ENCODE peak calls at places on chromosome 11, in six cellular contexts. T is right atrium auricular region; A is A549; Y is keratinocyte; J is CD8-positive, alpha-beta T cell; D is IMR-90. Q is an unnamed sample.

GRCh38 chr11:123457187-123457770 is 27.2 kb downstream of the GRAMD1B start:
- DNase-seq in T (peak), A (no peak), Y (no peak), J (no peak), D (no peak), Q (no peak)

GRCh38 chr11:35662061-35662648 is 420 bp upstream of the TRIM44 start:
- DNase-seq in T (no peak), A (peak), Y (no peak), J (peak), D (no peak), Q (no peak)

GRCh38 chr11:86948733-86949132 is 6.5 kb downstream of the FZD4 start:
- DNase-seq in T (no peak), A (no peak), Y (no peak), J (no peak), D (no peak), Q (no peak)

GRCh38 chr11:116618461-116618860 is 154.3 kb downstream of the BUD13 start:
- DNase-seq in T (no peak), A (no peak), Y (no peak), J (no peak), D (no peak), Q (no peak)

GRCh38 chr11:14907411-14908213 is 15.6 kb upstream of the CYP2R1 start:
- DNase-seq in T (peak), A (peak), Y (no peak), J (peak), D (peak), Q (no peak)

GRCh38 chr11:61532136-61533038 is 23.8 kb downstream of the LRRC10B start:
- DNase-seq in T (no peak), A (peak), Y (no peak), J (peak), D (no peak), Q (no peak)

GRCh38 chr11:46366260-46366659 is 15.2 kb upstream of the MDK start:
- DNase-seq in T (no peak), A (no peak), Y (no peak), J (no peak), D (no peak), Q (no peak)

GRCh38 chr11:112195906-112196305 is 20.6 kb downstream of the BCO2 start:
- DNase-seq in T (no peak), A (no peak), Y (peak), J (no peak), D (no peak), Q (peak)

GRCh38 chr11:57776101-57776511 is 14.5 kb downstream of the CTNND1 start:
- DNase-seq in T (no peak), A (no peak), Y (no peak), J (no peak), D (peak), Q (no peak)

GRCh38 chr11:123382555-123383074 is 47.5 kb upstream of the GRAMD1B start:
- DNase-seq in T (no peak), A (no peak), Y (no peak), J (no peak), D (no peak), Q (no peak)

GRCh38 chr11:43129329-43129728 is 182.5 kb upstream of the API5 start:
- DNase-seq in T (no peak), A (no peak), Y (no peak), J (no peak), D (no peak), Q (no peak)

GRCh38 chr11:43135966-43136534 is 175.7 kb upstream of the API5 start:
- DNase-seq in T (no peak), A (no peak), Y (no peak), J (no peak), D (no peak), Q (no peak)

GRCh38 chr11:43130616-43131015 is 181.2 kb upstream of the API5 start:
- DNase-seq in T (no peak), A (no peak), Y (no peak), J (no peak), D (no peak), Q (no peak)
- H3K27ac ChIP-seq in T (no peak), A (no peak), Y (no peak), J (no peak), D (no peak), Q (no peak)

GRCh38 chr11:33620423-33621120 is 80.1 kb downstream of the C11orf91 start:
- DNase-seq in T (no peak), A (no peak), Y (no peak), J (no peak), D (peak), Q (no peak)
- H3K27ac ChIP-seq in T (no peak), A (no peak), Y (no peak), J (no peak), D (no peak), Q (no peak)

DNA sequence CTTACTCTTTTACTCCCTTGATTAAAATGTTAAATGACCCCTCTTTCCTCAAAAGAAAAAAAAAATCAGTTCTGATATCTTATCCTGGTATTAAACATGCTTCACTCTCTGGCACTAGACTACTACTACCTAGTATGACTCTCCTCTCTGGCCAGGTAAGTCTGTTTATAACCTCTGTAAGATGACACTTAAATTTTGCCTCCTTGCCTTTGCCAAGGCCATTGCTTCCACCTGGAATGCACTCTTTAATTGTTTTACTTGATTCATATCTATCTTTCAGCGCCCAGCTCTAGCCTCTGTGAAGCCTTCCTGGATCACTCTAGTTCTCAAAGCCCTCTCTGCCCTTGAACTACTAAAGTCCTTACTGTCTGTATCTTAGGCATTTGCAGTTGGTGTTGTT is 170.4 kb downstream of the ETS1 start:
- DNase-seq in T (no peak), A (no peak), Y (no peak), J (no peak), D (no peak), Q (no peak)
- H3K27ac ChIP-seq in T (no peak), A (no peak), Y (no peak), J (no peak), D (no peak), Q (no peak)

GRCh38 chr11:70660889-70661197 is 262.5 kb downstream of the CTTN start:
- DNase-seq in T (no peak), A (no peak), Y (no peak), J (no peak), D (no peak), Q (no peak)
- H3K27ac ChIP-seq in T (no peak), A (no peak), Y (no peak), J (no peak), D (no peak), Q (no peak)

GRCh38 chr11:84722583-84723108 is 904.5 kb downstream of the DLG2 start:
- DNase-seq in T (no peak), A (no peak), Y (no peak), J (no peak), D (no peak), Q (no peak)

GRCh38 chr11:84719935-84720577 is 907.1 kb downstream of the DLG2 start:
- DNase-seq in T (no peak), A (no peak), Y (no peak), J (no peak), D (no peak), Q (no peak)

GRCh38 chr11:84721561-84721961 is 905.6 kb downstream of the DLG2 start:
- DNase-seq in T (no peak), A (no peak), Y (no peak), J (no peak), D (no peak), Q (no peak)

DNA sequence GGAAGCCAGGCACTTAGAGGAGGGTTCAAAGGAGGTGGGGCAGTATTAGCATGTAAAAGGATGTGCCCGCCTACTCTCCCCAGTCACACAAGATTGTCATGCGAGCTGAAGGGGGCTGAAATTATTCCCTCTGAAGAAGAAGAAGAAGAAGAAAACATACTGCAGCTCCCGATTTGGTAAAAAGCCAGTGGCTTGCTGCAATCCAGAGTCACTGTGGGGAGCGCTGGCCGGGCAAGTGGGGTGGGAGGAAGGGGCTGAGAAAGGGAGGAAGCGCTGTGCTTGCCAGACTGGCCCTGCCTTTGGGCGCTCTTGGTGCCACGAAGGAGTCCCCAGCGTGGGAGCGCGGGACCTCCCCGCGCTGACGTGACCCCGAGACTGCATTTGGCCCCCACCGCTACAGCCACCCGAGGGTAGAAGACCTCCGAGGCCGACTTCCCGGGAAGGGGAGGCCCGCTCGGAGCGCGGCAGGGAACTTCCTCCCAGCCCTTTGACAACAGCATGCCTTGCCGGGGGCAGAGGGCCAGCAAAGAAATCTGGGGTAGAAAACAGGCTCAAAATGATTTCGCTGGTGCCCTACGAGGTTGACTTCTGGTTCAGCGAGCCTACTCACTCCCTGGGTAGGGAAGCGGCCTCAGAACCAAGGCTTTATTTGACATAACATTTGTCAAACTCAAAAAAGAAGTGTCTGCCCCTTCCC is 906.3 kb downstream of the DLG2 start:
- DNase-seq in T (peak), A (no peak), Y (no peak), J (no peak), D (no peak), Q (no peak)
- H3K27ac ChIP-seq in T (peak), A (no peak), Y (no peak), J (no peak), D (no peak), Q (no peak)

GRCh38 chr11:614091-614582 is 1.6 kb downstream of the IRF7 start:
- DNase-seq in T (no peak), A (no peak), Y (no peak), J (no peak), D (no peak), Q (no peak)
- H3K27ac ChIP-seq in T (peak), A (no peak), Y (peak), J (peak), D (no peak), Q (peak)

DNA sequence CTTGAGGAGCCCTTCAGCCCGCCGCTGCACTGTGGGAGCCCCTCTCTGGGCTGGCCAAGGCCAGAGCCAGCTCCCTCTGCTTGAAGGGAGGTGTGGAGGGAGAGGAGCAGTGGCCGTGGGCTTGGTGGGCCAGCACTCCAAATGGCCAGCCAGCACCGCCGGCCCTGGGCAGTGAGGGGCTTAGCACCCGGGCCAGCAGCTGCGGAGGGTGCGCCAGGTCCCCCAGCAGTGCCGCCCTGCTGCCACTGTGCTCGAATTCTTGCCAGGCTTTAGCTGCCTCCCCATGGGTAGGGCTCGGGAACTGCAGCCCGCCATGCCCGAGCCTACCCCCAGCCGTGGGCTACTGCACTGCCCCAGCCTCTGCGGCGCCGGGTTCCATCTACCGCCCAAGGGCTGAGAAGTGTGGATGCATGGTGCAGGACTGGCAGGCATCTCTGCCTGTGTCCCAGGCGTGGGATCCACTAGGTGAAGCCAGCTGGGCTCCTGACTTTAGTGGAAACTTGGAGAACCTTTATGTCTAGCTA is 82.7 kb downstream of the KCNA4 start:
- DNase-seq in T (no peak), A (no peak), Y (no peak), J (no peak), D (no peak), Q (no peak)
- H3K27ac ChIP-seq in T (no peak), A (no peak), Y (no peak), J (no peak), D (no peak), Q (no peak)